ENCODE peak calls at places on chromosome 1, in seven cellular contexts. S is amygdala, M is GM12891, G is SHP77, B is left colon, W is ACHN, Z is right lobe of liver. U is an unnamed sample.

GRCh38 chr1:20913242-20913641 is 126.1 kb upstream of the HP1BP3 start:
- DNase-seq in G (no peak), B (no peak), Z (no peak), W (no peak), S (no peak), M (no peak), U (no peak)

GRCh38 chr1:78045850-78046778 is at the start of gene GIPC2:
- DNase-seq in B (peak), W (peak), G (no peak), Z (peak), M (peak), S (no peak), U (peak)

GRCh38 chr1:200894712-200895447 is at the start of gene INAVA:
- DNase-seq in S (no peak), M (no peak), W (no peak), G (no peak), B (peak), Z (no peak), U (no peak)

GRCh38 chr1:234125283-234125682 is 220.8 kb downstream of the SLC35F3 start:
- DNase-seq in M (peak), Z (no peak), B (peak), W (peak), G (peak), S (no peak), U (peak)

GRCh38 chr1:27300341-27301051 is 21.5 kb upstream of the TMEM222 start:
- DNase-seq in Z (peak), G (peak), S (peak), M (peak), W (peak), B (peak), U (peak)

GRCh38 chr1:226912587-226913176 is 27.4 kb upstream of the COQ8A start:
- DNase-seq in G (peak), Z (peak), S (no peak), W (no peak), B (peak), M (peak), U (peak)

GRCh38 chr1:157105298-157105987 is 5.8 kb upstream of the ETV3L start:
- DNase-seq in W (no peak), G (no peak), Z (no peak), B (no peak), M (no peak), S (no peak), U (no peak)

GRCh38 chr1:53586765-53587164 is 127.6 kb downstream of the DMRTB1 start:
- DNase-seq in B (no peak), S (no peak), Z (no peak), W (no peak), G (no peak), M (no peak), U (no peak)

GRCh38 chr1:39080884-39081265 is 54.7 kb downstream of the NDUFS5 start:
- DNase-seq in W (no peak), S (no peak), M (no peak), G (no peak), B (no peak), Z (peak), U (no peak)

U was measured in GM06990.